ENCODE peak calls at places on chromosomes 13 and 19, in four cellular contexts. C is progenitor cell of endocrine pancreas, B is HEK293T, T is fibroblast of pulmonary artery. X is an unnamed sample.
A peak's percentile ranks its signal among the peaks of the same experiment; 100 is the strongest.

GRCh38 chr13:111661776-111662175 is 341.3 kb downstream of the TEX29 start:
- DNase-seq in C (peak; percentile 4), B (no peak), T (no peak), X (no peak)

GRCh38 chr19:6223461-6224307 is 56.1 kb downstream of the MLLT1 start:
- DNase-seq in C (no peak), B (no peak), T (no peak), X (no peak)

GRCh38 chr19:7326105-7326877 is 22.4 kb upstream of the ARHGEF18 start:
- DNase-seq in C (no peak), B (peak; percentile 53), T (peak; percentile 21), X (no peak)

GRCh38 chr13:75986818-75987217 is 350.7 kb downstream of the LMO7 start:
- DNase-seq in C (no peak), B (no peak), T (no peak), X (no peak)

GRCh38 chr13:112428704-112429103 is 52.5 kb downstream of the SPACA7 start:
- DNase-seq in C (no peak), B (no peak), T (no peak), X (no peak)

GRCh38 chr13:75963318-75963717 is 327.2 kb downstream of the LMO7 start:
- DNase-seq in C (no peak), B (no peak), T (no peak), X (no peak)

GRCh38 chr13:114095486-114095885 is 36.9 kb downstream of the RASA3 start:
- DNase-seq in C (no peak), B (no peak), T (no peak), X (no peak)

GRCh38 chr13:21980049-21980448 is 309.2 kb downstream of the FGF9 start:
- DNase-seq in C (no peak), B (no peak), T (no peak), X (no peak)

GRCh38 chr19:43797118-43797517 is 5.1 kb downstream of the LYPD5 start:
- DNase-seq in C (no peak), B (no peak), T (no peak), X (no peak)

GRCh38 chr13:44128522-44128921 is 245.1 kb upstream of the SERP2 start:
- DNase-seq in C (no peak), B (no peak), T (no peak), X (no peak)

GRCh38 chr13:109844396-109844795 is 58.0 kb upstream of the IRS2 start:
- DNase-seq in C (no peak), B (no peak), T (no peak), X (no peak)

GRCh38 chr19:16470911-16471811 is 609 bp downstream of the EPS15L1 start:
- DNase-seq in C (no peak), B (no peak), T (peak; percentile 49), X (no peak)

GRCh38 chr13:42181381-42181953 is 90.5 kb upstream of the AKAP11 start:
- DNase-seq in C (no peak), B (no peak), T (no peak), X (no peak)

GRCh38 chr13:50353651-50354415 is 338.6 kb downstream of the KCNRG start:
- DNase-seq in C (no peak), B (no peak), T (peak; percentile 20), X (no peak)

GRCh38 chr19:55096061-55096701 is 20.5 kb downstream of the EPS8L1 start:
- DNase-seq in C (no peak), B (no peak), T (no peak), X (no peak)

GRCh38 chr19:45303269-45304060 is 19.2 kb downstream of the CKM start:
- DNase-seq in C (no peak), B (no peak), T (no peak), X (no peak)

GRCh38 chr13:49927755-49928154 is 8.4 kb downstream of the SPRYD7 start:
- DNase-seq in C (no peak), B (no peak), T (peak; percentile 83), X (no peak)

GRCh38 chr13:65595881-65596280 is 1634.3 kb downstream of the PCDH9 start:
- DNase-seq in C (no peak), B (no peak), T (peak; percentile 51), X (no peak)

GRCh38 chr19:15885167-15885566 is 12.7 kb downstream of the CYP4F2 start:
- DNase-seq in C (no peak), B (no peak), T (no peak), X (no peak)

GRCh38 chr19:47130120-47130588 is 481 bp upstream of the SAE1 start:
- DNase-seq in C (no peak), B (no peak), T (no peak), X (no peak)

GRCh38 chr13:99990045-99990977 is 8.7 kb downstream of the ZIC2 start:
- DNase-seq in C (no peak), B (no peak), T (no peak), X (no peak)

GRCh38 chr13:72590091-72590490 is 137.3 kb downstream of the MZT1 start:
- DNase-seq in C (no peak), B (no peak), T (no peak), X (no peak)

GRCh38 chr19:37362733-37363132 is 8.2 kb upstream of the ZNF527 start:
- DNase-seq in C (no peak), B (no peak), T (peak; percentile 10), X (no peak)

X was measured in HuH-7.5.